ENCODE peak calls at places on chromosomes 13 and 19, in seven cellular contexts. Y is thoracic aorta, F is mesothelial cell of epicardium, V is astrocyte of the spinal cord, I is pancreas, Z is cardiac fibroblast, S is cardiac muscle cell. U is an unnamed sample.

GRCh38 chr13:97911311-97912138 is 42.0 kb upstream of the IPO5 start:
- DNase-seq in Y (no peak), F (no peak), V (peak), I (no peak), Z (no peak), S (peak), U (no peak)

GRCh38 chr19:53553865-53554791 is 16.2 kb downstream of the ZNF331 start:
- DNase-seq in Y (peak), F (peak), V (peak), I (peak), Z (peak), S (peak), U (no peak)

GRCh38 chr19:49413348-49413747 is 9.9 kb downstream of the PTH2 start:
- DNase-seq in Y (no peak), F (no peak), V (no peak), I (no peak), Z (peak), S (peak), U (no peak)

GRCh38 chr19:39307822-39308530 is 11.8 kb downstream of the IFNL1 start:
- DNase-seq in Y (no peak), F (no peak), V (no peak), I (no peak), Z (no peak), S (no peak), U (peak)

GRCh38 chr13:77698211-77699058 is 948 bp downstream of the SLAIN1 start:
- DNase-seq in Y (no peak), F (peak), V (no peak), I (peak), Z (peak), S (no peak), U (no peak)

GRCh38 chr19:51524661-51525264 is 6.7 kb downstream of the SIGLEC6 start:
- DNase-seq in Y (no peak), F (no peak), V (no peak), I (no peak), Z (no peak), S (no peak), U (peak)

GRCh38 chr13:23790591-23791170 is 98.5 kb downstream of the MIPEP start:
- DNase-seq in Y (no peak), F (no peak), V (peak), I (no peak), Z (peak), S (peak), U (no peak)

GRCh38 chr19:5484398-5485285 is 29.4 kb downstream of the ZNRF4 start:
- DNase-seq in Y (no peak), F (peak), V (peak), I (peak), Z (no peak), S (peak), U (no peak)

GRCh38 chr19:46954502-46955004 is 65.1 kb upstream of the NPAS1 start:
- DNase-seq in Y (no peak), F (no peak), V (no peak), I (no peak), Z (no peak), S (no peak), U (no peak)

GRCh38 chr13:110063490-110063889 is 243.5 kb downstream of the COL4A1 start:
- DNase-seq in Y (no peak), F (no peak), V (no peak), I (no peak), Z (no peak), S (no peak), U (no peak)

GRCh38 chr19:45469835-45470146 is 2.0 kb downstream of the FOSB start:
- DNase-seq in Y (peak), F (no peak), V (peak), I (no peak), Z (no peak), S (no peak), U (no peak)

GRCh38 chr13:37747071-37747612 is 122.4 kb downstream of the TRPC4 start:
- DNase-seq in Y (no peak), F (no peak), V (peak), I (no peak), Z (peak), S (peak), U (no peak)

GRCh38 chr19:18685597-18686164 is 2.2 kb downstream of the CRTC1 start:
- DNase-seq in Y (no peak), F (no peak), V (no peak), I (no peak), Z (no peak), S (peak), U (no peak)

GRCh38 chr19:19538077-19538764 is at the start of gene CILP2:
- DNase-seq in Y (no peak), F (peak), V (no peak), I (peak), Z (no peak), S (peak), U (no peak)

GRCh38 chr13:48838193-48839000 is 137.3 kb upstream of the FNDC3A start:
- DNase-seq in Y (no peak), F (no peak), V (no peak), I (no peak), Z (peak), S (peak), U (no peak)

GRCh38 chr13:29801737-29802305 is 48.6 kb downstream of the UBL3 start:
- DNase-seq in Y (no peak), F (no peak), V (no peak), I (no peak), Z (peak), S (peak), U (no peak)

GRCh38 chr13:94921181-94921580 is 208.8 kb upstream of the SOX21 start:
- DNase-seq in Y (no peak), F (no peak), V (no peak), I (no peak), Z (no peak), S (no peak), U (no peak)

GRCh38 chr19:29837448-29837961 is 25.7 kb downstream of the CCNE1 start:
- DNase-seq in Y (no peak), F (no peak), V (no peak), I (no peak), Z (no peak), S (no peak), U (peak)

GRCh38 chr19:40467007-40467565 is 285 bp downstream of the SPTBN4 start:
- DNase-seq in Y (no peak), F (peak), V (no peak), I (peak), Z (no peak), S (no peak), U (no peak)

GRCh38 chr13:73103238-73103637 is 44.4 kb downstream of the KLF5 start:
- DNase-seq in Y (no peak), F (no peak), V (no peak), I (no peak), Z (no peak), S (no peak), U (no peak)

GRCh38 chr13:32164622-32165268 is 133.2 kb downstream of the FRY start:
- DNase-seq in Y (no peak), F (no peak), V (peak), I (no peak), Z (peak), S (peak), U (no peak)

GRCh38 chr13:113445791-113446487 is 7.3 kb downstream of the ADPRHL1 start:
- DNase-seq in Y (no peak), F (no peak), V (no peak), I (no peak), Z (no peak), S (no peak), U (no peak)

GRCh38 chr19:47518139-47518538 is 3.3 kb upstream of the NAPA start:
- DNase-seq in Y (no peak), F (no peak), V (peak), I (no peak), Z (no peak), S (no peak), U (no peak)

GRCh38 chr19:14632286-14632685 is 42.4 kb downstream of the ADGRE3 start:
- DNase-seq in Y (no peak), F (no peak), V (no peak), I (no peak), Z (peak), S (peak), U (no peak)

GRCh38 chr13:75357576-75358295 is 124.2 kb downstream of the TBC1D4 start:
- DNase-seq in Y (no peak), F (no peak), V (peak), I (no peak), Z (peak), S (peak), U (no peak)

GRCh38 chr13:74132768-74133656 is 1.2 kb downstream of the KLF12 start:
- DNase-seq in Y (no peak), F (peak), V (peak), I (no peak), Z (peak), S (peak), U (peak)

GRCh38 chr13:105202384-105202783 is 1333.1 kb downstream of the EFNB2 start:
- DNase-seq in Y (no peak), F (no peak), V (peak), I (no peak), Z (peak), S (peak), U (no peak)

GRCh38 chr13:29472317-29472961 is 123.0 kb downstream of the SLC7A1 start:
- DNase-seq in Y (no peak), F (no peak), V (peak), I (no peak), Z (peak), S (peak), U (no peak)

GRCh38 chr19:12952488-12953455 is 4.3 kb downstream of the GADD45GIP1 start:
- DNase-seq in Y (peak), F (no peak), V (peak), I (no peak), Z (peak), S (peak), U (no peak)

GRCh38 chr19:5498817-5499535 is 43.8 kb downstream of the ZNRF4 start:
- DNase-seq in Y (no peak), F (no peak), V (no peak), I (no peak), Z (no peak), S (no peak), U (no peak)

GRCh38 chr19:48295458-48295857 is 25.6 kb downstream of the ZNF114 start:
- DNase-seq in Y (no peak), F (no peak), V (no peak), I (no peak), Z (no peak), S (no peak), U (no peak)

GRCh38 chr13:65264066-65264465 is 1966.1 kb downstream of the PCDH9 start:
- DNase-seq in Y (no peak), F (no peak), V (no peak), I (no peak), Z (no peak), S (no peak), U (no peak)

GRCh38 chr13:48976677-48977625 is 1.2 kb downstream of the FNDC3A start:
- DNase-seq in Y (no peak), F (no peak), V (peak), I (no peak), Z (peak), S (no peak), U (no peak)

DNA sequence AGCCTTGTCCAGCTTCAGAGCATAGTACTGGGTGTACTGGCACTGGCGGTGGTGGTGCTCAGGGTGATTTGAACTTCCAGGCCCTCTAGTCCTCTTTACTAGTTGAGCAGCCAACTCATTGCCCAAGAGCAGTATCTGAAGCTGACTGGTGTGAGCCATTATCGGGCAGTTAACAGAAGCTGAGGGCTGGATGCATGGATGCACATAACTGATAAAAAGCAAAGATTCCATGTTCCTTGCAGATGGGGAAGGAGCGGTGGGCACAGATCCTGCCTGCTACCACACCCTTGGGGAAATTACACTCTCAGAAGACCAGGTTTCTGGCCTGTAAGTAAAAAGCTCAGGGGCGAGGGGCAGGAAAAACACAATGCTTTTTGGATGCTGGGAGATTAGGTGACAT is 499.4 kb upstream of the ARGLU1 start:
- DNase-seq in Y (no peak), F (no peak), V (no peak), I (no peak), Z (no peak), S (no peak), U (no peak)
- TF ChIP-seq CTCF in Y (no peak), F (no peak), V (no peak), I (no peak), Z (no peak), S (no peak), U (no peak)

DNA sequence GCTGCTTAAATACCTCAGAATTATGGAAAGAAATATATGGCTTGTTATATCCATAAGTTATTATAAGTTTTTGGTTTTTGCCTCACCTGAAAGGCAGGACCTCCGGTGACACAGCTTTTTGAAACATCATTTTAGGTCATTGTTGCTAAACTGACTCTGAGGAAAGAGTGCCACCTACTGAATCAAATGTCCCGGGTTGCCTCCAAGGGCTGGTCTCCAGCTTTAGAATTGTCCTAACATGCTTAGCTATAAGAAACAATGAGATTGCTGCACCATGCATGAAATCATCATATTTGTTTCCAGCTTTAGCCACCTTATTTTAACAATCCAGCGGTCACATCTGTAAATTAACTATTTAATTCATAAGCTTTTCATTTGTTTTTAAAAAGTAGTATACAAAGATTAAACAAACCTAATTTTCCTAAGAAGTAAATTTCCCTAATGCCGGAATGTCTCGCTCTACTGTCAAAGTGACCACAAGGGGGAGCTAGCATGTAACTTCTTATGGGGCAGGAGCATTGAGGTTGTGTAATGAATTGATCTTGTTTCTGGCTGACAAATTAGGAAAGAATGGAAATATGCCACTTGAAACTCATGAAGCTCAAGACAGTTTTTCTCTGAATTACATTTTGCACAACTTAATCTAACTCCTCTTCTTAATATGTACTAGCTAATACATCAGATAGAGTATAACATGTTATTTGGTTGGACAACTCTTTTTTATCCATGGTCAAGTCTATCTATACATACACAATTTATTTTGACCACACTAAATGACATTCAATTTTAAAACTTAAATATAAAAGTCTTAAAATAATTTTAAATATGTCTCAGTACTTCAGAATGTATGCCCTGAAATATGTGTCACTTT is 6.7 kb upstream of the PCDH17 start:
- DNase-seq in Y (no peak), F (peak), V (peak), I (no peak), Z (peak), S (peak), U (no peak)
- TF ChIP-seq CTCF in Y (peak), F (peak), V (peak), I (peak), Z (peak), S (peak), U (peak)

GRCh38 chr19:2883686-2884439 is 16.7 kb downstream of the ZNF556 start:
- DNase-seq in Y (no peak), F (no peak), V (no peak), I (no peak), Z (no peak), S (no peak), U (no peak)

GRCh38 chr19:2885736-2886135 is 15.0 kb upstream of the ZNF57 start:
- DNase-seq in Y (no peak), F (no peak), V (no peak), I (no peak), Z (no peak), S (no peak), U (no peak)

GRCh38 chr19:2888739-2889224 is 11.9 kb upstream of the ZNF57 start:
- DNase-seq in Y (no peak), F (no peak), V (no peak), I (peak), Z (no peak), S (no peak), U (no peak)

DNA sequence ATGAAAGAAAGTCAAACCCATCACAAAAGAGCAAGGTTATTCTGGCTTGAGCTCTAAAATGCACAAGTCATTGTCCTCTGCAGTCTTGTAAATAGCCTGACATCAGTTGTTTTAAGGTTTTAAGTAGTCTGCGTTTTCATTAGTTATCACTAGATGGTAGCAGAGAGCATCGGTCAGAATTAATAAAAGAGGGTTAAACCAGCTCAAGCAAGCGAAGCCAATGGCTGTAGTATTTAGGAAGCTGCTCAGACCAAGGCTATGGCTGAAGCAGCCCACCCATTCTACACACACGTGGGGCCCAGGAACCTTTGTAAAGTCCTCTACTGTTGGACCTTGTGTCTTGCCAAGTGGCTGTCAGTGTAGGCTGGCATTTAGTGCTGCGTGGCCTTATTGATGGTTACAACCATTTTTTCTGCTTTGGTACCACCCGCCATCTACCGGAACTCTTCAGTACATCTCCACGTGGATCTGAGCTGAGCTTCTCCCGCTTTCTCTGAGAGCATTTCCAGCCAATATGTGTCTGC is 13.3 kb upstream of the ZNF57 start:
- DNase-seq in Y (no peak), F (no peak), V (peak), I (no peak), Z (peak), S (peak), U (no peak)
- TF ChIP-seq CTCF in Y (peak), F (peak), V (peak), I (peak), Z (peak), S (peak), U (peak)

DNA sequence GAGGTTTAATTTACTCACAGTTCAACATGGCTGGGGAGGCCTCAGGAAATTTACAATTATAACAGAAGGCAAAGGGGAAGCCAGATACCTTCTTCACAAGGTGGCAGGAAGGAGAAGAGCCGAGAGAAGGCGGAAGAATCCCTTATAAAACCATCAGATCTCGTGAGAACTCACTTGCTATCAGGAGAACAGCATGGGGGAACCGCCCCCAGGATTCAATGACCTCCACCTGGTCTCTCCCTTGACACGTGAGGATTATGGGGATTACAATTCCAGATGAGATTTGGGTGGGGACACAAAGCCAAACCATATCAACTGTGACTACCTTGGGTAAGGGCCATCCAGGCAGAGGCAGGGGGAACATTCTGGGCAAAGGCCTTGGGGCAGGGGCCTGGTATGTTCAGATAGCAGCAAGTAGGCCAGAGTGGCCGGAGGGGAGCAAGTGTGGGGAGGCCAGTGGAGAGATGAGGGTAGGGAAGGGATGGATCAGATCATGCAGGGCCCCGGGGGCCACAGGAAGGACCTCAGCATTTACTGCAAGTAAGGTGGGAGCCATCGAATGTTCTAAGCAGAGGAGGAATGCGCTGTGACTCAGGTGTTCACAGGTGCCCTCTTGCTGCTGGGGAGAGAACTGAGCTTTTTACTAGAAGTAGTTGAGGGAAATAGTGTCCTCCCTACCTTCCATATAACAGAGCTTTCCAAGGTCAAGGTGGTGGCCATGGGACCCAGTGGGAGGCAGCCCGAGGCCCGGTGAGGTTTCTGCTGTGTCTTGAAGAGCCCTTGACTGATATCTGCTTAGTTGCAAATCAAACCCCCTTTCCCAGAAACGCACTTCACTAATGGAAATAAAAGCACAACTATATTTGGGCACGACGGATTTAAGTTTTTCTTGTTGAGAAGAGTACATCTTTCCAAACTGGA is 18.0 kb downstream of the RAB3D start:
- DNase-seq in Y (no peak), F (no peak), V (no peak), I (no peak), Z (no peak), S (no peak), U (no peak)
- TF ChIP-seq CTCF in Y (no peak), F (no peak), V (no peak), I (no peak), Z (no peak), S (no peak), U (no peak)

GRCh38 chr19:7681336-7682174 is 922 bp downstream of the TRAPPC5 start:
- DNase-seq in Y (peak), F (peak), V (peak), I (peak), Z (peak), S (peak), U (no peak)
- TF ChIP-seq CTCF in Y (peak), F (no peak), V (peak), I (peak), Z (peak), S (peak), U (peak)

DNA sequence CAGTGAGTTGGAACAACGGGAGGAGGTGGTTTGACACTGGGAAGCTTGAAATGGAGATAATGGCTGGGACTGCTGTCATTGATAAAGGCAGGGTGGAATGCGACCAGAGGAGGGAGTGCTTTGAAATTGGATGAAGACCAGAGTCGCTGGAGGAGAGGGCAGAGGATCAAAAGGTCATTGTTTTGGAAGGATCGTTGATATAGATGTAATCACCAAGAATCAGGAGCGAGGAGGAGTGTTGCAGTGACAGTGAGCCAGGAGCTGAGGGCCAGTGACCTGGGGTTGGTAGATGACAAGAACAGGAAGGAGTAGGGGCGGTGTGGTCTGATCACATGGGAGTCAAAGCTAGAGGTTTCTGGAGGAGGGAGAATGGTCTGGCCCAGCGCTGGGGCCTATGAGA is 25.3 kb downstream of the TM9SF2 start:
- DNase-seq in Y (no peak), F (no peak), V (no peak), I (no peak), Z (no peak), S (peak), U (no peak)
- TF ChIP-seq CTCF in Y (no peak), F (no peak), V (no peak), I (no peak), Z (no peak), S (no peak), U (no peak)

U was measured in chondrocyte.